ENCODE peak calls at places on chromosomes 2 and 18, in nine cellular contexts. Y, R, D, J, P, F, T, L and A are unnamed samples.

GRCh38 chr18:23354625-23355024 is 98.5 kb upstream of the RIOK3 start:
- DNase-seq in J (peak), L (no peak), T (no peak), Y (no peak), D (no peak), P (no peak), F (peak), R (no peak), A (no peak)

GRCh38 chr2:19435815-19436214 is 77.4 kb upstream of the OSR1 start:
- DNase-seq in D (no peak), T (no peak), R (no peak), P (no peak), J (no peak), L (no peak), Y (no peak), F (no peak), A (no peak)

GRCh38 chr2:27086722-27087446 is at the start of gene KHK:
- DNase-seq in R (peak), L (no peak), D (no peak), T (peak), P (no peak), F (peak), J (no peak), Y (peak), A (peak)

GRCh38 chr2:135164431-135164830 is 112.3 kb downstream of the RAB3GAP1 start:
- DNase-seq in P (no peak), R (no peak), D (no peak), Y (no peak), J (no peak), L (no peak), T (no peak), F (no peak), A (no peak)

GRCh38 chr2:240459401-240460242 is 24.2 kb downstream of the GPC1 start:
- DNase-seq in D (no peak), T (no peak), J (no peak), R (no peak), P (no peak), L (no peak), Y (no peak), F (peak), A (no peak)

GRCh38 chr2:19132967-19133366 is 225.5 kb downstream of the OSR1 start:
- DNase-seq in P (no peak), L (no peak), T (no peak), R (no peak), J (no peak), F (no peak), Y (no peak), D (no peak), A (no peak)

GRCh38 chr18:23259701-23260661 is 124.7 kb downstream of the CABLES1 start:
- DNase-seq in P (peak), J (peak), R (peak), L (peak), F (peak), Y (peak), D (peak), T (peak), A (no peak)

GRCh38 chr2:202161106-202161836 is 77.1 kb downstream of the SUMO1 start:
- DNase-seq in Y (no peak), L (no peak), D (no peak), J (no peak), R (no peak), T (no peak), F (no peak), P (no peak), A (no peak)

GRCh38 chr18:811192-812122 is 585 bp downstream of the YES1 start:
- DNase-seq in Y (peak), L (peak), J (peak), P (peak), D (peak), T (no peak), R (peak), F (peak), A (no peak)

GRCh38 chr18:26438980-26439379 is 109.4 kb downstream of the KCTD1 start:
- DNase-seq in J (no peak), Y (no peak), D (no peak), T (no peak), P (no peak), F (no peak), R (no peak), L (no peak), A (no peak)

GRCh38 chr18:26439537-26439936 is 108.8 kb downstream of the KCTD1 start:
- DNase-seq in Y (no peak), J (no peak), D (no peak), R (no peak), P (no peak), T (no peak), F (no peak), L (no peak), A (no peak)

GRCh38 chr18:26443853-26444252 is 104.5 kb downstream of the KCTD1 start:
- DNase-seq in D (no peak), R (no peak), L (no peak), Y (no peak), P (no peak), J (no peak), T (no peak), F (no peak), A (no peak)

GRCh38 chr18:26442139-26442538 is 106.2 kb downstream of the KCTD1 start:
- DNase-seq in Y (no peak), T (no peak), F (no peak), P (no peak), R (no peak), J (peak), D (no peak), L (no peak), A (no peak)

GRCh38 chr18:26440644-26441043 is 107.7 kb downstream of the KCTD1 start:
- DNase-seq in D (no peak), F (no peak), T (no peak), L (no peak), J (no peak), R (no peak), P (peak), Y (no peak), A (no peak)
- H3K4me3 ChIP-seq in D (no peak), F (no peak), T (no peak), L (no peak), J (no peak), R (no peak), P (no peak), Y (no peak), A (no peak)

DNA sequence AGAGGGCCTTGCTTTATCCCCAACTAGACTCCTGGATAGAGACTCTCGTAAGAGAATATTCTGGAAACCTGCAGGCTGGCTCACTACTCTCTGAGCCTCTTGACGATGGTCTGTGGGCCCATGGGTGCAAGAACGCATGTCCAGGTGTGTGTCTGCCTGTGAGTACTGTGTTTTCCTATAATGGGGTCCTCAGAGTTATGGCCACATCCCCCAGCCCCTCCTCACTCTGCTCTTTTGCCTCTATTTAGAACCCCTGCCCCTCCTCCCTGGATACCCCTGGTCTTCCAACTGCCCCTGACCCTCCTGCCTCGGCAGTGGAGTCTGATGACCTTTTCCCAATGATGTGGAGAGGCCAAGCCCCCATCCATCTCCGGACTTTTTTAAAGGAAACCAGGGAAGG is 148.1 kb downstream of the ZFP36L2 start:
- DNase-seq in Y (no peak), L (no peak), F (no peak), T (no peak), J (no peak), D (no peak), R (no peak), P (no peak), A (no peak)
- H3K27ac ChIP-seq in Y (no peak), L (no peak), F (no peak), T (no peak), J (no peak), D (peak), R (no peak), P (no peak), A (no peak)

DNA sequence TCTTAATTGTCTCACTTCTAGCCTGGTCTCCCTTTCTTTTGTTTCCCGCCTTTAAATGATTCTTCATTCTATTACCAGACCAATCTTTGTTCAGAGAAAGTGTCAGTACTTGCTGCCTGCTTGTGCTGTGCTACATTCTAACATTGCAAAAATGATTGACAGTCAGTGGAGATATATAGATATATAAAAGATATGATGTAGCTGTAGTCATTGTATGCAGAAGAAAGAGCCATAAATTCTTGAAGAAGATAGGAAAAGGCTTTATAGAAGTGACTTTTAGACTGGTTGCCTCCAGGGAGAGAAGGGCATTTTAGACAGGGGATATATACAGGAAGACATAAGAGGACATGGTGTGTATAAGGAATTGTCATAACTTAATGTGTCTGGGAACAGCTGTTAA is 13.6 kb downstream of the AGPS start:
- DNase-seq in R (no peak), J (no peak), L (no peak), P (no peak), D (no peak), F (no peak), T (no peak), Y (no peak), A (no peak)
- TF ChIP-seq CTCF in R (no peak), J (no peak), L (no peak), P (no peak), D (no peak), F (no peak), T (no peak), Y (no peak), A (no peak)

GRCh38 chr2:14902953-14903352 is 270.4 kb downstream of the LRATD1 start:
- DNase-seq in L (no peak), R (no peak), T (no peak), J (no peak), Y (no peak), F (no peak), D (no peak), P (no peak), A (no peak)
- H3K4me3 ChIP-seq in L (no peak), R (no peak), T (no peak), J (no peak), Y (no peak), F (no peak), D (no peak), P (no peak), A (no peak)

DNA sequence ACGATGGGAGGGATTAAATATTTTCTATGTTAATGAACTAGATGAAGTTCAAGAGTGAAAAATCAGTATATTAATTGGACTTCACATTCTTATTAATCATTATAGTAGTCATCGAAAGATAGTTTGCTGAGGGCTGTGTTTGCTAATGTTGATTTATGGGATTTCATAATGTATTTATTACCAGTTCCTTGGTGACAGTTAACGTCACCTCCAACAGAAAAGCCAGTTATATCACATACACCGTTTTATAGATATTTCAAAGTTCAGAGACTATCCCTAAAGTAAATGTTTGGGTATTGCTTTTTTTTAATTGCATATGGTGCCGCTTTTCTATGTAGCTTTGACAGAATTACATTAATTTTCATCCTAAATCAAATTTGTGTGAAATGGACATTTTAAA is 49.4 kb upstream of the SP5 start:
- DNase-seq in P (no peak), F (no peak), Y (no peak), D (no peak), R (no peak), J (no peak), T (no peak), L (no peak), A (no peak)
- H3K27ac ChIP-seq in P (no peak), F (no peak), Y (no peak), D (no peak), R (no peak), J (no peak), T (no peak), L (no peak), A (no peak)

GRCh38 chr2:215270118-215270451 is 41.8 kb upstream of the ATIC start:
- DNase-seq in P (no peak), J (no peak), D (no peak), L (no peak), Y (no peak), T (no peak), R (no peak), F (no peak), A (no peak)
- TF ChIP-seq CTCF in P (no peak), J (no peak), D (no peak), L (peak), Y (no peak), T (no peak), R (no peak), F (no peak), A (no peak)

GRCh38 chr18:63216911-63217311 is 102.7 kb downstream of the BCL2 start:
- DNase-seq in J (no peak), F (no peak), L (peak), Y (no peak), P (no peak), R (no peak), T (no peak), D (no peak), A (no peak)

GRCh38 chr18:63216497-63216896 is 103.1 kb downstream of the BCL2 start:
- DNase-seq in J (no peak), T (no peak), Y (no peak), R (no peak), F (no peak), L (no peak), P (no peak), D (no peak), A (no peak)

GRCh38 chr18:63210531-63210930 is 109.0 kb downstream of the BCL2 start:
- DNase-seq in F (no peak), D (no peak), P (no peak), R (no peak), L (no peak), T (no peak), J (no peak), Y (no peak), A (no peak)

GRCh38 chr18:63213331-63213900 is 106.2 kb downstream of the BCL2 start:
- DNase-seq in Y (no peak), P (no peak), L (no peak), D (no peak), R (no peak), F (no peak), T (no peak), J (peak), A (no peak)

DNA sequence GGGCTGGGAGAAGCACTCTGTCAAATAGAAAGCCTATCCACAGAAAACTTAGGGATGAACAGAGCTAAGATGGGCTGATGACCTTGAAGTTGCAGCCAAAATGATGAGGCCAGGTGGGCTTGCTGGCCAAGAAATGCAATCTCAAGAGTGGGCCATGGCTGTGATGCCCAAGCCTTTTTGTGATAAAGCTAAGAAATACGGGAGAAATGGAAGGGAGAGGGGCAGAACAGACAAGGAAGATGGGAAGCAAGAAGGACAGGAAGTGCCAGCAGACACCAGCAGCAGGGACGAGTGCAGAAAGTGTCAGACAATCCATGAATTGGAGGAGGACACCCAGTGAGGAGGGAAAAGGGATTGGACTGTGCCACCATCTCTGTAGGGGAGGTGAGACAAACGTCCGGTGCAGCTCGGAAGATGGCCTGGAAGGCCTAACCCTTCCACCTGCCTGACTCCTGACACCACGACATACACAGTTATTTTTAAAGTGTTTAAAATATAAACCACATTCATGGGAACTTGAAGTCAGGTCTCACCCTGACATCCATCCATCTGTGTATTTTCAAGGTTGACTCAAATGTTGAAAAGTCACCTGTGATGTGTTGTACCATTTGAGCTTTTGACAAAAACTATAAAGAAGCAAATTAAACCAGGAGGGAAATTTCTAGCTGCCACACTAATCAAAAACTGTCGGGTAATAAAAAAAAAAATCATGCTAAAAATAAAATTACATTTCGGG is 105.5 kb downstream of the BCL2 start:
- DNase-seq in Y (no peak), D (no peak), L (no peak), P (no peak), J (no peak), F (no peak), T (no peak), R (no peak), A (no peak)
- H3K4me3 ChIP-seq in Y (no peak), D (no peak), L (no peak), P (no peak), J (no peak), F (no peak), T (no peak), R (no peak), A (no peak)

GRCh38 chr2:54482725-54483124 is 26.6 kb downstream of the SPTBN1 start:
- DNase-seq in T (no peak), Y (no peak), J (peak), F (no peak), L (no peak), P (no peak), D (peak), R (no peak), A (no peak)
- H3K27ac ChIP-seq in T (no peak), Y (peak), J (peak), F (peak), L (no peak), P (no peak), D (peak), R (peak), A (peak)

GRCh38 chr2:179336782-179337534 is 72.3 kb upstream of the SESTD1 start:
- DNase-seq in F (peak), L (no peak), P (no peak), J (peak), D (peak), T (no peak), Y (no peak), R (no peak), A (no peak)

GRCh38 chr2:179341152-179341866 is 76.7 kb upstream of the SESTD1 start:
- DNase-seq in J (peak), R (no peak), Y (no peak), P (no peak), F (no peak), L (no peak), D (no peak), T (no peak), A (no peak)

GRCh38 chr2:179338681-179339080 is 74.0 kb upstream of the SESTD1 start:
- DNase-seq in T (no peak), R (no peak), F (no peak), Y (no peak), J (peak), L (no peak), P (no peak), D (no peak), A (no peak)

GRCh38 chr2:179343945-179344279 is 79.3 kb upstream of the SESTD1 start:
- DNase-seq in D (no peak), L (no peak), Y (no peak), J (no peak), R (no peak), F (no peak), T (no peak), P (no peak), A (no peak)

GRCh38 chr2:179340678-179341077 is 76.0 kb upstream of the SESTD1 start:
- DNase-seq in T (no peak), P (no peak), Y (no peak), R (no peak), J (peak), D (no peak), L (no peak), F (peak), A (no peak)
- TF ChIP-seq CTCF in T (peak), P (no peak), Y (no peak), R (peak), J (peak), D (peak), L (no peak), F (peak), A (peak)